ENCODE peak calls at places on chromosome 15, in ten cellular contexts. W is amygdala; V is NAMALWA; M is stimulated activated CD4-positive, alpha-beta T cell treated with anti-CD3 and anti-CD28 coated beads, Interleukin-4, amount 100 ng/mL, for 48 hours; T is central memory CD4-positive, alpha-beta T cell; L is memory B cell; X is retina; H is PC-3; Y is mucosa of gallbladder; P is AG08396. S is an unnamed sample.

GRCh38 chr15:68650901-68651709 is 72.3 kb downstream of the CORO2B start:
- DNase-seq in Y (peak), T (no peak), H (peak), W (no peak), X (peak), M (peak), L (peak), P (no peak), V (peak), S (no peak)

GRCh38 chr15:48650931-48651330 is 5.4 kb upstream of the FBN1 start:
- DNase-seq in T (no peak), V (no peak), P (no peak), H (no peak), L (no peak), Y (no peak), X (no peak), W (no peak), M (no peak), S (no peak)

GRCh38 chr15:82095803-82096202 is 50.0 kb upstream of the MEX3B start:
- DNase-seq in Y (no peak), V (no peak), X (no peak), W (no peak), T (no peak), M (no peak), P (no peak), L (no peak), H (no peak), S (no peak)

GRCh38 chr15:70427531-70428120 is 329.9 kb upstream of the TLE3 start:
- DNase-seq in W (no peak), H (peak), V (no peak), P (no peak), L (no peak), Y (no peak), T (no peak), M (no peak), X (no peak), S (peak)

GRCh38 chr15:40067921-40068624 is 29.1 kb upstream of the SRP14 start:
- DNase-seq in X (no peak), P (no peak), W (no peak), Y (no peak), T (no peak), L (no peak), H (no peak), V (no peak), M (no peak), S (no peak)

GRCh38 chr15:51625236-51625635 is 2.7 kb upstream of the DMXL2 start:
- DNase-seq in W (no peak), H (no peak), M (no peak), V (peak), T (no peak), Y (no peak), X (no peak), P (no peak), L (no peak), S (no peak)

GRCh38 chr15:66995257-66995656 is 70.1 kb upstream of the SMAD3 start:
- DNase-seq in X (no peak), W (no peak), P (peak), M (no peak), L (no peak), Y (no peak), H (peak), T (no peak), V (no peak), S (no peak)

GRCh38 chr15:51111061-51111460 is 16.4 kb upstream of the TNFAIP8L3 start:
- DNase-seq in H (no peak), L (no peak), Y (no peak), M (no peak), W (no peak), V (no peak), X (no peak), P (no peak), T (no peak), S (no peak)

GRCh38 chr15:68658151-68658550 is 79.4 kb downstream of the CORO2B start:
- DNase-seq in L (no peak), P (no peak), Y (no peak), W (peak), H (no peak), M (no peak), X (peak), T (no peak), V (no peak), S (no peak)

GRCh38 chr15:90227816-90228772 is 5.6 kb downstream of the CIB1 start:
- DNase-seq in H (no peak), T (no peak), M (no peak), X (no peak), V (no peak), W (no peak), Y (no peak), P (no peak), L (no peak), S (no peak)

GRCh38 chr15:39247574-39247973 is 333.3 kb upstream of the THBS1 start:
- DNase-seq in V (no peak), T (no peak), W (no peak), M (no peak), X (no peak), P (no peak), H (peak), L (no peak), Y (no peak), S (no peak)

GRCh38 chr15:58369261-58369699 is 62.5 kb upstream of the LIPC start:
- DNase-seq in T (peak), W (no peak), Y (peak), P (peak), H (peak), M (no peak), X (no peak), L (no peak), V (no peak), S (no peak)

GRCh38 chr15:44215594-44215993 is 20.5 kb upstream of the FRMD5 start:
- DNase-seq in P (peak), V (no peak), Y (no peak), W (no peak), T (no peak), M (no peak), L (no peak), X (no peak), H (peak), S (peak)

GRCh38 chr15:33852094-33852493 is 116.2 kb upstream of the CHRM5 start:
- DNase-seq in P (no peak), V (no peak), Y (no peak), L (no peak), X (no peak), M (no peak), H (no peak), T (no peak), W (no peak), S (no peak)

GRCh38 chr15:52728899-52729298 is 49.7 kb upstream of the ATOSA start:
- DNase-seq in V (no peak), W (no peak), H (peak), M (no peak), L (no peak), P (no peak), Y (no peak), T (no peak), X (no peak), S (no peak)

GRCh38 chr15:42890161-42890913 is 30.2 kb downstream of the TTBK2 start:
- DNase-seq in X (no peak), Y (no peak), V (no peak), H (peak), W (no peak), M (no peak), P (peak), L (no peak), T (no peak), S (peak)

GRCh38 chr15:78070049-78070698 is 7.3 kb downstream of the TBC1D2B start:
- DNase-seq in X (no peak), T (peak), V (peak), M (no peak), L (no peak), Y (no peak), W (no peak), H (peak), P (no peak), S (no peak)

GRCh38 chr15:70091649-70092461 is 5.9 kb downstream of the TLE3 start:
- DNase-seq in P (no peak), W (peak), Y (peak), H (peak), M (no peak), V (no peak), T (no peak), X (peak), L (no peak), S (peak)

GRCh38 chr15:36798366-36798765 is 218.9 kb downstream of the CDIN1 start:
- DNase-seq in P (peak), V (no peak), H (peak), L (no peak), T (no peak), X (no peak), Y (no peak), M (no peak), W (no peak), S (no peak)

GRCh38 chr15:70902105-70902504 is 9.5 kb downstream of the LRRC49 start:
- DNase-seq in T (no peak), X (no peak), L (no peak), P (peak), M (no peak), V (no peak), H (peak), W (no peak), Y (no peak), S (peak)

GRCh38 chr15:72092691-72093090 is 25.3 kb downstream of the MYO9A start:
- DNase-seq in H (no peak), Y (no peak), P (no peak), X (no peak), W (no peak), V (no peak), L (no peak), M (no peak), T (no peak), S (no peak)

GRCh38 chr15:69805248-69805953 is 292.3 kb downstream of the TLE3 start:
- DNase-seq in H (peak), M (no peak), Y (no peak), W (no peak), X (no peak), V (no peak), P (no peak), T (no peak), L (no peak), S (peak)

GRCh38 chr15:89999676-90000174 is 1.4 kb upstream of the ZNF710 start:
- DNase-seq in T (no peak), X (peak), P (no peak), W (no peak), L (no peak), H (peak), Y (no peak), M (no peak), V (no peak), S (no peak)

GRCh38 chr15:101055411-101055810 is 136.3 kb downstream of the LRRK1 start:
- DNase-seq in P (no peak), W (no peak), H (no peak), M (no peak), L (no peak), Y (peak), V (no peak), X (no peak), T (no peak), S (no peak)

GRCh38 chr15:84638103-84638502 is 16.0 kb downstream of the WDR73 start:
- DNase-seq in X (no peak), T (no peak), Y (no peak), L (no peak), P (no peak), M (no peak), W (no peak), V (peak), H (peak), S (no peak)

GRCh38 chr15:94749848-94750617 is 518.7 kb downstream of the MCTP2 start:
- DNase-seq in W (no peak), V (peak), P (no peak), L (no peak), H (no peak), M (no peak), Y (no peak), T (no peak), X (no peak), S (no peak)

GRCh38 chr15:80818996-80819395 is 39.8 kb downstream of the CEMIP start:
- DNase-seq in Y (no peak), M (no peak), X (no peak), H (no peak), P (no peak), V (no peak), T (no peak), W (no peak), L (no peak), S (no peak)

GRCh38 chr15:57440799-57441198 is 64.5 kb downstream of the CGNL1 start:
- DNase-seq in H (no peak), L (no peak), Y (no peak), V (peak), P (peak), W (no peak), X (no peak), T (no peak), M (no peak), S (no peak)

GRCh38 chr15:100997442-100997841 is 78.3 kb downstream of the LRRK1 start:
- DNase-seq in V (no peak), Y (no peak), L (no peak), M (no peak), T (no peak), P (peak), X (no peak), H (peak), W (no peak), S (no peak)

S was measured in keratinocyte.